ENCODE peak calls at places on chromosomes 16 and 17, in four cellular contexts. One of them, this sample, is unnamed.
A peak's percentile ranks its signal among the peaks of the same experiment; 100 is the strongest.

GRCh38 chr17:49514374-49514738 is 19.3 kb downstream of the NGFR start:
- DNase-seq in CD4-positive, alpha-beta memory T cell: no peak
- DNase-seq in mucosa of gallbladder: no peak
- DNase-seq in body of pancreas: no peak
- DNase-seq in this sample: no peak

GRCh38 chr16:71214771-71215381 is 15.6 kb downstream of the HYDIN start:
- DNase-seq in CD4-positive, alpha-beta memory T cell: no peak
- DNase-seq in mucosa of gallbladder: no peak
- DNase-seq in body of pancreas: no peak
- DNase-seq in this sample: peak; percentile 14

GRCh38 chr16:87637357-87637756 is 35.0 kb downstream of the JPH3 start:
- DNase-seq in CD4-positive, alpha-beta memory T cell: no peak
- DNase-seq in mucosa of gallbladder: no peak
- DNase-seq in body of pancreas: no peak
- DNase-seq in this sample: no peak

GRCh38 chr16:29256501-29256981 is 150.0 kb downstream of the NPIPB11 start:
- DNase-seq in CD4-positive, alpha-beta memory T cell: no peak
- DNase-seq in mucosa of gallbladder: no peak
- DNase-seq in body of pancreas: no peak
- DNase-seq in this sample: no peak

GRCh38 chr17:35256629-35257028 is 13.8 kb downstream of the SLFN5 start:
- DNase-seq in CD4-positive, alpha-beta memory T cell: no peak
- DNase-seq in mucosa of gallbladder: no peak
- DNase-seq in body of pancreas: no peak
- DNase-seq in this sample: no peak

GRCh38 chr16:86362155-86362849 is 148.0 kb upstream of the FOXF1 start:
- DNase-seq in CD4-positive, alpha-beta memory T cell: no peak
- DNase-seq in mucosa of gallbladder: no peak
- DNase-seq in body of pancreas: no peak
- DNase-seq in this sample: no peak

GRCh38 chr16:15487336-15488284 is 53.2 kb downstream of the BMERB1 start:
- DNase-seq in CD4-positive, alpha-beta memory T cell: no peak
- DNase-seq in mucosa of gallbladder: no peak
- DNase-seq in body of pancreas: no peak
- DNase-seq in this sample: no peak

GRCh38 chr17:39365252-39365651 is 36.2 kb downstream of the FBXL20 start:
- DNase-seq in CD4-positive, alpha-beta memory T cell: no peak
- DNase-seq in mucosa of gallbladder: no peak
- DNase-seq in body of pancreas: no peak
- DNase-seq in this sample: no peak

GRCh38 chr16:50354629-50355456 is 13.9 kb downstream of the BRD7 start:
- DNase-seq in CD4-positive, alpha-beta memory T cell: peak; percentile 61
- DNase-seq in mucosa of gallbladder: no peak
- DNase-seq in body of pancreas: no peak
- DNase-seq in this sample: peak; percentile 57

GRCh38 chr17:74738051-74738996 is 1.3 kb downstream of the RAB37 start:
- DNase-seq in CD4-positive, alpha-beta memory T cell: peak; percentile 80
- DNase-seq in mucosa of gallbladder: no peak
- DNase-seq in body of pancreas: peak; percentile 32
- DNase-seq in this sample: peak; percentile 92

GRCh38 chr16:12318661-12319463 is 342.3 kb downstream of the SNX29 start:
- DNase-seq in CD4-positive, alpha-beta memory T cell: no peak
- DNase-seq in mucosa of gallbladder: no peak
- DNase-seq in body of pancreas: no peak
- DNase-seq in this sample: no peak

GRCh38 chr16:21666772-21667171 is 3.0 kb downstream of the OTOA start:
- DNase-seq in CD4-positive, alpha-beta memory T cell: no peak
- DNase-seq in mucosa of gallbladder: no peak
- DNase-seq in body of pancreas: no peak
- DNase-seq in this sample: no peak

GRCh38 chr16:85056211-85056748 is 28.7 kb downstream of the KIAA0513 start:
- DNase-seq in CD4-positive, alpha-beta memory T cell: no peak
- DNase-seq in mucosa of gallbladder: no peak
- DNase-seq in body of pancreas: no peak
- DNase-seq in this sample: peak; percentile 14

GRCh38 chr16:47538472-47538871 is 77.3 kb downstream of the PHKB start:
- DNase-seq in CD4-positive, alpha-beta memory T cell: no peak
- DNase-seq in mucosa of gallbladder: no peak
- DNase-seq in body of pancreas: no peak
- DNase-seq in this sample: no peak

GRCh38 chr16:88014201-88014781 is 63.1 kb downstream of the BANP start:
- DNase-seq in CD4-positive, alpha-beta memory T cell: no peak
- DNase-seq in mucosa of gallbladder: no peak
- DNase-seq in body of pancreas: no peak
- DNase-seq in this sample: no peak

GRCh38 chr17:43900858-43901754 is 6.2 kb downstream of the MPP2 start:
- DNase-seq in CD4-positive, alpha-beta memory T cell: no peak
- DNase-seq in mucosa of gallbladder: no peak
- DNase-seq in body of pancreas: no peak
- DNase-seq in this sample: no peak

GRCh38 chr17:41301204-41301790 is 1.4 kb downstream of the KRTAP29-1 start:
- DNase-seq in CD4-positive, alpha-beta memory T cell: no peak
- DNase-seq in mucosa of gallbladder: no peak
- DNase-seq in body of pancreas: no peak
- DNase-seq in this sample: no peak

GRCh38 chr16:77450790-77451487 is 16.1 kb upstream of the ADAMTS18 start:
- DNase-seq in CD4-positive, alpha-beta memory T cell: no peak
- DNase-seq in mucosa of gallbladder: no peak
- DNase-seq in body of pancreas: no peak
- DNase-seq in this sample: no peak

GRCh38 chr17:57313276-57313835 is 57.0 kb downstream of the MSI2 start:
- DNase-seq in CD4-positive, alpha-beta memory T cell: no peak
- DNase-seq in mucosa of gallbladder: no peak
- DNase-seq in body of pancreas: no peak
- DNase-seq in this sample: no peak

GRCh38 chr16:81445926-81446317 is 1.3 kb downstream of the CMIP start:
- DNase-seq in CD4-positive, alpha-beta memory T cell: peak; percentile 18
- DNase-seq in mucosa of gallbladder: no peak
- DNase-seq in body of pancreas: peak; percentile 36
- DNase-seq in this sample: no peak

GRCh38 chr17:42908872-42909700 is 8.5 kb downstream of the G6PC1 start:
- DNase-seq in CD4-positive, alpha-beta memory T cell: no peak
- DNase-seq in mucosa of gallbladder: no peak
- DNase-seq in body of pancreas: no peak
- DNase-seq in this sample: no peak

GRCh38 chr16:30063278-30063892 is 2.2 kb upstream of the ALDOA start:
- DNase-seq in CD4-positive, alpha-beta memory T cell: no peak
- DNase-seq in mucosa of gallbladder: no peak
- DNase-seq in body of pancreas: no peak
- DNase-seq in this sample: no peak

GRCh38 chr17:27323538-27324212 is 29.8 kb downstream of the WSB1 start:
- DNase-seq in CD4-positive, alpha-beta memory T cell: no peak
- DNase-seq in mucosa of gallbladder: peak; percentile 79
- DNase-seq in body of pancreas: peak; percentile 48
- DNase-seq in this sample: no peak

GRCh38 chr16:77434365-77435239 is at the start of gene ADAMTS18:
- DNase-seq in CD4-positive, alpha-beta memory T cell: no peak
- DNase-seq in mucosa of gallbladder: no peak
- DNase-seq in body of pancreas: no peak
- DNase-seq in this sample: no peak

GRCh38 chr16:78474762-78475161 is 375.3 kb downstream of the WWOX start:
- DNase-seq in CD4-positive, alpha-beta memory T cell: no peak
- DNase-seq in mucosa of gallbladder: no peak
- DNase-seq in body of pancreas: no peak
- DNase-seq in this sample: no peak

GRCh38 chr16:20849587-20850390 is 43.5 kb downstream of the REXO5 start:
- DNase-seq in CD4-positive, alpha-beta memory T cell: peak; percentile 58
- DNase-seq in mucosa of gallbladder: peak; percentile 70
- DNase-seq in body of pancreas: peak; percentile 64
- DNase-seq in this sample: peak; percentile 48

GRCh38 chr17:69639096-69639495 is 224.6 kb downstream of the MAP2K6 start:
- DNase-seq in CD4-positive, alpha-beta memory T cell: no peak
- DNase-seq in mucosa of gallbladder: no peak
- DNase-seq in body of pancreas: no peak
- DNase-seq in this sample: no peak

GRCh38 chr17:15403276-15403939 is 62.0 kb upstream of the TEKT3 start:
- DNase-seq in CD4-positive, alpha-beta memory T cell: no peak
- DNase-seq in mucosa of gallbladder: no peak
- DNase-seq in body of pancreas: no peak
- DNase-seq in this sample: no peak

GRCh38 chr17:59356543-59357218 is 25.2 kb downstream of the YPEL2 start:
- DNase-seq in CD4-positive, alpha-beta memory T cell: no peak
- DNase-seq in mucosa of gallbladder: no peak
- DNase-seq in body of pancreas: no peak
- DNase-seq in this sample: no peak

GRCh38 chr16:51408357-51408756 is 257.3 kb upstream of the SALL1 start:
- DNase-seq in CD4-positive, alpha-beta memory T cell: no peak
- DNase-seq in mucosa of gallbladder: peak; percentile 59
- DNase-seq in body of pancreas: peak; percentile 73
- DNase-seq in this sample: no peak

GRCh38 chr17:63774141-63774981 is at the start of gene DDX42:
- DNase-seq in CD4-positive, alpha-beta memory T cell: no peak
- DNase-seq in mucosa of gallbladder: peak; percentile 26
- DNase-seq in body of pancreas: peak; percentile 64
- DNase-seq in this sample: no peak